ENCODE peak calls at places on chromosomes 13 and 19, in four cellular contexts. C, Q, M and W are unnamed samples.

GRCh38 chr13:48586591-48587103 is 53.8 kb upstream of the RCBTB2 start:
- DNase-seq in M (no peak), C (no peak), Q (no peak), W (no peak)

GRCh38 chr13:26964278-26965057 is 203.9 kb upstream of the GPR12 start:
- DNase-seq in Q (no peak), C (no peak), M (no peak), W (no peak)

GRCh38 chr13:87208636-87209035 is 462.5 kb upstream of the SLITRK5 start:
- DNase-seq in M (no peak), C (no peak), Q (no peak), W (no peak)

GRCh38 chr19:47363758-47364529 is 14.8 kb downstream of the DHX34 start:
- DNase-seq in C (no peak), M (no peak), Q (no peak), W (no peak)

GRCh38 chr13:101624210-101624922 is 171.9 kb downstream of the ITGBL1 start:
- DNase-seq in M (peak), C (peak), Q (no peak), W (no peak)

GRCh38 chr13:49877629-49878218 is 58.4 kb downstream of the SPRYD7 start:
- DNase-seq in C (no peak), Q (no peak), M (no peak), W (no peak)

GRCh38 chr19:41955521-41955920 is 3.6 kb downstream of the RABAC1 start:
- DNase-seq in C (no peak), M (no peak), Q (no peak), W (no peak)

GRCh38 chr13:112725346-112726017 is 35.6 kb downstream of the ATP11A start:
- DNase-seq in C (peak), M (no peak), Q (no peak), W (no peak)

GRCh38 chr19:3679581-3679980 is 20.7 kb downstream of the PIP5K1C start:
- DNase-seq in Q (no peak), C (no peak), M (no peak), W (no peak)

GRCh38 chr13:33636955-33637670 is 180.8 kb upstream of the RFC3 start:
- DNase-seq in M (no peak), Q (no peak), C (no peak), W (no peak)

GRCh38 chr13:98821372-98822237 is 69.1 kb upstream of the SLC15A1 start:
- DNase-seq in M (no peak), C (no peak), Q (no peak), W (no peak)

GRCh38 chr19:5857203-5858081 is 6.2 kb upstream of the FUT3 start:
- DNase-seq in M (no peak), C (no peak), Q (no peak), W (no peak)

GRCh38 chr13:94323746-94324408 is 155.6 kb downstream of the DCT start:
- DNase-seq in C (no peak), M (peak), Q (no peak), W (no peak)

GRCh38 chr19:56309511-56310185 is 5.0 kb downstream of the ZSCAN5A start:
- DNase-seq in M (peak), C (no peak), Q (peak), W (peak)

GRCh38 chr19:2360876-2361232 is 789 bp downstream of the TMPRSS9 start:
- DNase-seq in M (no peak), Q (no peak), C (no peak), W (no peak)
- TF ChIP-seq CTCF in M (no peak), Q (no peak), C (no peak), W (no peak)

DNA sequence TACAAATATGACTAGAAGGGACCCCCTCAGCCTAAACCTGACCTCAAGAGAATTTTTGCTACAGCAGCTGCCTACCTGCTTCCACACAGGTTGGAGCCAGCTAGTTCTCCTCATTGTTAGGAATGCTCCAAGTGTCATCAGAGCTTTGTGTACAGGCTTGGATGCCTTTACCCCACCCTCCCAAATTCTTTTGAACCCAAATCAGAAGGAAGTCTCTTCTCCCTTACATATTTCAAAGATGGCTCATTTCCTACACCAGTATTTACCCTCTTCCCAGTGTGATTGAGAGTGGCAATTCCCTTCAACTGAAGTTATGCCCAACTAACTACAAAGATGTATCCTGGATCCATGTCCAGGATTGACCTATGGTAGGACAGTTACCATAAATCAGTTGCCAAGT is 323.2 kb downstream of the OXGR1 start:
- DNase-seq in C (no peak), Q (no peak), M (no peak), W (no peak)
- TF ChIP-seq CTCF in C (no peak), Q (no peak), M (no peak), W (no peak)

DNA sequence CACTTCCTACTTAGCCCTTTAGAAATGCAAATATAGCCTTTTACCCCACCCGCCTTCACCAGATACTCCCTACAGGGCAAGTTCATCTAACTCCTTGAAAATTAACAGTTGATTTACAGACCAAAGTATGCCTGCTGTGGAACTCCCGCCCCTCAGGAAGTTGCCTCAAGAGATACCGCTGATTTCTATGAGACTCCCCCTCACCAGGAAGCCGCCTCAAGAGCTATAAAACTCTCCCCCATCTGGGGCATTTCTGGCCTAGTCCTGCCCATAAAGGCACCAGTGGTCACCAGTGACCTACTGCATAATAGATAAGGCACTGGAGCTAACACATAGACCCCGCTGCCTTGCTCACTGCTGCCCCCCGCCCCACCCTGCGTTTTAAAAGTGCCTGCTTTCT is 201.7 kb upstream of the UBL3 start:
- DNase-seq in M (no peak), Q (no peak), C (no peak), W (no peak)
- TF ChIP-seq CTCF in M (no peak), Q (no peak), C (peak), W (no peak)

GRCh38 chr19:2253106-2254051 is 2.8 kb downstream of the JSRP1 start:
- DNase-seq in Q (peak), C (no peak), M (peak), W (no peak)
- TF ChIP-seq CTCF in Q (peak), C (peak), M (peak), W (peak)

GRCh38 chr19:50202962-50203280 is 501 bp upstream of the MYH14 start:
- DNase-seq in Q (no peak), C (no peak), M (no peak), W (no peak)
- TF ChIP-seq CTCF in Q (no peak), C (no peak), M (no peak), W (no peak)